ENCODE peak calls at places on chromosome 5, in eight cellular contexts. One of them, this sample, is unnamed.

GRCh38 chr5:175853573-175854230 is 17.7 kb upstream of the CPLX2 start:
- DNase-seq in right lobe of liver: peak; percentile 41
- DNase-seq in astrocyte of the cerebellum: no peak
- DNase-seq in psoas muscle: no peak
- DNase-seq in AG10803: no peak
- DNase-seq in body of pancreas: no peak
- DNase-seq in heart right ventricle: no peak
- DNase-seq in brain microvascular endothelial cell: no peak
- DNase-seq in this sample: no peak

GRCh38 chr5:105953616-105954015 is 1717.1 kb downstream of the EFNA5 start:
- DNase-seq in right lobe of liver: no peak
- DNase-seq in astrocyte of the cerebellum: no peak
- DNase-seq in psoas muscle: no peak
- DNase-seq in AG10803: no peak
- DNase-seq in body of pancreas: no peak
- DNase-seq in heart right ventricle: no peak
- DNase-seq in brain microvascular endothelial cell: no peak
- DNase-seq in this sample: no peak

GRCh38 chr5:121257621-121258020 is 594.1 kb upstream of the FTMT start:
- DNase-seq in right lobe of liver: no peak
- DNase-seq in astrocyte of the cerebellum: no peak
- DNase-seq in psoas muscle: no peak
- DNase-seq in AG10803: no peak
- DNase-seq in body of pancreas: no peak
- DNase-seq in heart right ventricle: no peak
- DNase-seq in brain microvascular endothelial cell: no peak
- DNase-seq in this sample: no peak

GRCh38 chr5:40955313-40955712 is 46.0 kb downstream of the C7 start:
- DNase-seq in right lobe of liver: no peak
- DNase-seq in astrocyte of the cerebellum: no peak
- DNase-seq in psoas muscle: no peak
- DNase-seq in AG10803: no peak
- DNase-seq in body of pancreas: no peak
- DNase-seq in heart right ventricle: no peak
- DNase-seq in brain microvascular endothelial cell: no peak
- DNase-seq in this sample: peak; percentile 6

GRCh38 chr5:150339165-150339564 is 18.3 kb upstream of the TCOF1 start:
- DNase-seq in right lobe of liver: no peak
- DNase-seq in astrocyte of the cerebellum: no peak
- DNase-seq in psoas muscle: no peak
- DNase-seq in AG10803: no peak
- DNase-seq in body of pancreas: no peak
- DNase-seq in heart right ventricle: no peak
- DNase-seq in brain microvascular endothelial cell: no peak
- DNase-seq in this sample: no peak

GRCh38 chr5:5078009-5078897 is 61.9 kb upstream of the ADAMTS16 start:
- DNase-seq in right lobe of liver: no peak
- DNase-seq in astrocyte of the cerebellum: no peak
- DNase-seq in psoas muscle: no peak
- DNase-seq in AG10803: no peak
- DNase-seq in body of pancreas: no peak
- DNase-seq in heart right ventricle: no peak
- DNase-seq in brain microvascular endothelial cell: no peak
- DNase-seq in this sample: no peak

GRCh38 chr5:66923457-66923856 is 273.1 kb downstream of the CD180 start:
- DNase-seq in right lobe of liver: no peak
- DNase-seq in astrocyte of the cerebellum: no peak
- DNase-seq in psoas muscle: no peak
- DNase-seq in AG10803: no peak
- DNase-seq in body of pancreas: no peak
- DNase-seq in heart right ventricle: no peak
- DNase-seq in brain microvascular endothelial cell: no peak
- DNase-seq in this sample: no peak

GRCh38 chr5:66958984-66959641 is 237.5 kb downstream of the CD180 start:
- DNase-seq in right lobe of liver: peak; percentile 25
- DNase-seq in astrocyte of the cerebellum: peak; percentile 63
- DNase-seq in psoas muscle: peak; percentile 41
- DNase-seq in AG10803: peak; percentile 83
- DNase-seq in body of pancreas: peak; percentile 12
- DNase-seq in heart right ventricle: peak; percentile 39
- DNase-seq in brain microvascular endothelial cell: peak; percentile 63
- DNase-seq in this sample: peak; percentile 85

GRCh38 chr5:152542741-152543140 is 137.7 kb upstream of the NMUR2 start:
- DNase-seq in right lobe of liver: no peak
- DNase-seq in astrocyte of the cerebellum: peak; percentile 12
- DNase-seq in psoas muscle: no peak
- DNase-seq in AG10803: no peak
- DNase-seq in body of pancreas: no peak
- DNase-seq in heart right ventricle: no peak
- DNase-seq in brain microvascular endothelial cell: peak; percentile 7
- DNase-seq in this sample: peak; percentile 10

GRCh38 chr5:98050583-98050982 is 722.9 kb upstream of the RGMB start:
- DNase-seq in right lobe of liver: no peak
- DNase-seq in astrocyte of the cerebellum: no peak
- DNase-seq in psoas muscle: no peak
- DNase-seq in AG10803: peak; percentile 23
- DNase-seq in body of pancreas: no peak
- DNase-seq in heart right ventricle: no peak
- DNase-seq in brain microvascular endothelial cell: peak; percentile 15
- DNase-seq in this sample: peak; percentile 54

GRCh38 chr5:52342361-52342760 is 445.4 kb upstream of the ITGA1 start:
- DNase-seq in right lobe of liver: no peak
- DNase-seq in astrocyte of the cerebellum: no peak
- DNase-seq in psoas muscle: no peak
- DNase-seq in AG10803: no peak
- DNase-seq in body of pancreas: no peak
- DNase-seq in heart right ventricle: no peak
- DNase-seq in brain microvascular endothelial cell: no peak
- DNase-seq in this sample: no peak

GRCh38 chr5:107766439-107766838 is 95.7 kb upstream of the EFNA5 start:
- DNase-seq in right lobe of liver: no peak
- DNase-seq in astrocyte of the cerebellum: no peak
- DNase-seq in psoas muscle: no peak
- DNase-seq in AG10803: no peak
- DNase-seq in body of pancreas: no peak
- DNase-seq in heart right ventricle: no peak
- DNase-seq in brain microvascular endothelial cell: no peak
- DNase-seq in this sample: no peak

GRCh38 chr5:10914741-10915480 is 153.9 kb upstream of the DAP start:
- DNase-seq in right lobe of liver: no peak
- DNase-seq in astrocyte of the cerebellum: no peak
- DNase-seq in psoas muscle: no peak
- DNase-seq in AG10803: peak; percentile 59
- DNase-seq in body of pancreas: no peak
- DNase-seq in heart right ventricle: no peak
- DNase-seq in brain microvascular endothelial cell: no peak
- DNase-seq in this sample: no peak

DNA sequence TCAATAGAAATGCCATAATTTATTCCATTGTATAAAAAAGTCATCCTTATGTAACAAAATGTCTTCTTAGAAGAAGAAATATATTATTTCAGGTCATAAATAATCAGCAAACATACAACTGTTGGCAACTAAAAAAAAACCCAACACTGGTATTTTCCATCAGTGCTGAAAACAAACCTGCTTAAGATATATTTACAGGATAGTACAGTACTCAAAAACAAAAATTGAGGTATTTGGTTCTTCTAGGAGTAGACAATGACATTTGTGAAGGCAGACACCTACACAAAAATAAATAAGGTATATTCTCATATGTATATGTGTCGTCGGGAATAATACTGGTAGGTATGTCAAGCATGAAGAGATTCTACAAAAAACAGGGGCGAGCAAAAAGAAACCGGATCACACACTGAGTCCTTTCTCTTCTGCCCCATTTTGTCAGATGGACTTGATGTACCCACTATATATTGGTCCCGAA is 2.9 kb downstream of the DUSP1 start:
- DNase-seq in right lobe of liver: no peak
- DNase-seq in astrocyte of the cerebellum: no peak
- DNase-seq in psoas muscle: no peak
- DNase-seq in AG10803: no peak
- DNase-seq in body of pancreas: no peak
- DNase-seq in heart right ventricle: no peak
- DNase-seq in brain microvascular endothelial cell: no peak
- DNase-seq in this sample: no peak
- H3K4me3 ChIP-seq in right lobe of liver: peak overlapping the region; percentile 87
- H3K4me3 ChIP-seq in astrocyte of the cerebellum: peak overlapping the region; percentile 69
- H3K4me3 ChIP-seq in psoas muscle: peak overlapping the region; percentile 79
- H3K4me3 ChIP-seq in AG10803: peak overlapping the region; percentile 93
- H3K4me3 ChIP-seq in body of pancreas: no peak overlapping the region
- H3K4me3 ChIP-seq in heart right ventricle: peak overlapping the region; percentile 93
- H3K4me3 ChIP-seq in brain microvascular endothelial cell: peak overlapping the region; percentile 98
- H3K4me3 ChIP-seq in this sample: peak overlapping the region; percentile 82

DNA sequence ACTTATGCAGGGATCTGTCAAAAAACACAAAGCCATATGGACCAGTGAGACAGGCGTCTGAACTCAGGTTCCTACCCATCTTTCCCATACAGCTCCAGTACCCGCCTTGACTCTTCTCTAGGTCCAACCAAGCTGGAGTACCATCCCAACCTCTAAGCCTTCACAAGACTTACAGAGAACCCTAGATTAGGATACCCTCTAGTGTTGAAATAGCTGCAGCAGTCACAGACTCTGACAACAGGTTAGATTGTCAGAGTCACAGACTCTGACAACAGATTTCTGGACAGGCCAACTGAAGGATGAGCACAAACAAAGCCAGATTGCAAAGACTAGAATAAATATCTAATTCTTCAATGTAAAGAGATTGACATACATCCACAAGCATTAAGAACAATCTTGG is 266.1 kb downstream of the GRIA1 start:
- DNase-seq in right lobe of liver: no peak
- DNase-seq in astrocyte of the cerebellum: no peak
- DNase-seq in psoas muscle: no peak
- DNase-seq in AG10803: no peak
- DNase-seq in body of pancreas: no peak
- DNase-seq in heart right ventricle: no peak
- DNase-seq in brain microvascular endothelial cell: no peak
- DNase-seq in this sample: peak; percentile 2
- TF ChIP-seq CTCF in right lobe of liver: no peak
- TF ChIP-seq CTCF in astrocyte of the cerebellum: no peak
- TF ChIP-seq CTCF in psoas muscle: no peak
- TF ChIP-seq CTCF in AG10803: peak; percentile 42
- TF ChIP-seq CTCF in body of pancreas: no peak
- TF ChIP-seq CTCF in heart right ventricle: no peak
- TF ChIP-seq CTCF in brain microvascular endothelial cell: no peak
- TF ChIP-seq CTCF in this sample: peak; percentile 25

DNA sequence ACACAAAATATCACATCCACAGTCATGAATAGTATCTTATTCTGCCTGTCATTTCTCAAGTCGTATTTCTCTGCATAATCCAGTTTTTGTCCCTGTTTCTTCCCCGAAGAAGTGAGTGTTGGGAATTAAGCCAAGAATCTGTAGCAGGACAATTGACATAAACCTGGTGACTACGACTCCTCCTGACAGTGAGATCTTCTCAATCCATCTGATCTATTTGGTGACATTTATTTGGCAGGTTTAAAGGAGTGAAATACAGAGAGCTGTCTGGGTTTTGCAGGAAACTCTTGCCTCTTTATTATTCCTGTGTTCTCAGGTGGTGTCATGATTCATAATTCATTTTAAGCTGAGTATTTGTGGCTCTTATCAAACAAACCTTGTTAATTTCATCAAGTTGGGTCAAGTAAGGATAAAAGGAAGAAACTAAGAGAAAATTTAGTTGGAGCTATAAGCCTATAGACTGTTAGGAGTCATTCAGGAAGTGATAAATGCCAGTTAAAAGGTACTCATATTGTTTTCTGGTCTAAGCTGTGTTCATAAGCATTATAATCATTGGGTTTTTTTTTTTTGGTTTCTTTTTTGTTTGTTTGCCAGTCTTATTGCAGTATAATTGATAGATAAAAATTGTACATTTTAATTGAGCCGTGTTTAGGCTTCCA is 95.9 kb upstream of the PCSK1 start:
- DNase-seq in right lobe of liver: no peak
- DNase-seq in astrocyte of the cerebellum: no peak
- DNase-seq in psoas muscle: no peak
- DNase-seq in AG10803: no peak
- DNase-seq in body of pancreas: no peak
- DNase-seq in heart right ventricle: no peak
- DNase-seq in brain microvascular endothelial cell: no peak
- DNase-seq in this sample: peak; percentile 15
- H3K4me3 ChIP-seq in right lobe of liver: no peak overlapping the region
- H3K4me3 ChIP-seq in astrocyte of the cerebellum: no peak overlapping the region
- H3K4me3 ChIP-seq in psoas muscle: no peak overlapping the region
- H3K4me3 ChIP-seq in AG10803: no peak overlapping the region
- H3K4me3 ChIP-seq in body of pancreas: no peak overlapping the region
- H3K4me3 ChIP-seq in heart right ventricle: no peak overlapping the region
- H3K4me3 ChIP-seq in brain microvascular endothelial cell: no peak overlapping the region
- H3K4me3 ChIP-seq in this sample: no peak overlapping the region

GRCh38 chr5:2848634-2849033 is 97.2 kb upstream of the IRX2 start:
- DNase-seq in right lobe of liver: no peak
- DNase-seq in astrocyte of the cerebellum: no peak
- DNase-seq in psoas muscle: no peak
- DNase-seq in AG10803: no peak
- DNase-seq in body of pancreas: no peak
- DNase-seq in heart right ventricle: no peak
- DNase-seq in brain microvascular endothelial cell: no peak
- DNase-seq in this sample: no peak
- TF ChIP-seq CTCF in right lobe of liver: no peak
- TF ChIP-seq CTCF in astrocyte of the cerebellum: peak; percentile 46
- TF ChIP-seq CTCF in psoas muscle: no peak
- TF ChIP-seq CTCF in AG10803: peak; percentile 31
- TF ChIP-seq CTCF in body of pancreas: no peak
- TF ChIP-seq CTCF in heart right ventricle: no peak
- TF ChIP-seq CTCF in brain microvascular endothelial cell: no peak
- TF ChIP-seq CTCF in this sample: no peak

This sample was measured in cardiac fibroblast.